ENCODE peak calls at places on chromosomes 11 and 22, in six cellular contexts. R is mesendoderm, Z is H1, F is IMR-90, M is mesenchymal stem cell, C is H9. O is an unnamed sample.

GRCh38 chr11:40328890-40329617 is 1130.4 kb downstream of the LRRC4C start:
- DNase-seq in R (peak; percentile 85), Z (no peak), F (peak; percentile 100), M (peak; percentile 100), C (no peak), O (no peak)

GRCh38 chr22:23187871-23188700 is 7.8 kb downstream of the BCR start:
- DNase-seq in R (no peak), Z (no peak), F (peak; percentile 23), M (no peak), C (no peak), O (no peak)

GRCh38 chr11:122954455-122954854 is 27.2 kb downstream of the BSX start:
- DNase-seq in R (no peak), Z (no peak), F (no peak), M (peak; percentile 8), C (no peak), O (no peak)

GRCh38 chr11:86456075-86456939 is 81.6 kb downstream of the CCDC81 start:
- DNase-seq in R (peak; percentile 91), Z (peak; percentile 75), F (peak; percentile 80), M (peak; percentile 83), C (peak; percentile 87), O (peak; percentile 88)

GRCh38 chr11:84819128-84819527 is 808.0 kb downstream of the DLG2 start:
- DNase-seq in R (no peak), Z (no peak), F (no peak), M (peak; percentile 2), C (no peak), O (no peak)

GRCh38 chr22:47198801-47199251 is 436.4 kb downstream of the TBC1D22A start:
- DNase-seq in R (no peak), Z (no peak), F (no peak), M (no peak), C (no peak), O (no peak)

GRCh38 chr22:44965171-44965570 is 44.6 kb downstream of the PHF21B start:
- DNase-seq in R (no peak), Z (no peak), F (no peak), M (no peak), C (no peak), O (no peak)

GRCh38 chr11:86548278-86548917 is 124.0 kb downstream of the ME3 start:
- DNase-seq in R (no peak), Z (no peak), F (peak; percentile 80), M (peak; percentile 28), C (no peak), O (no peak)

GRCh38 chr11:19498986-19499669 is 213.5 kb upstream of the NAV2 start:
- DNase-seq in R (peak; percentile 14), Z (no peak), F (peak; percentile 58), M (peak; percentile 19), C (no peak), O (no peak)

GRCh38 chr22:47696776-47697175 is 934.3 kb downstream of the TBC1D22A start:
- DNase-seq in R (no peak), Z (no peak), F (no peak), M (no peak), C (no peak), O (no peak)

GRCh38 chr11:14567064-14567651 is 47.0 kb upstream of the PSMA1 start:
- DNase-seq in R (no peak), Z (no peak), F (no peak), M (no peak), C (no peak), O (no peak)

GRCh38 chr11:11148104-11148509 is 204.9 kb downstream of the CSNK2A3 start:
- DNase-seq in R (peak; percentile 99), Z (peak; percentile 73), F (peak; percentile 74), M (peak; percentile 76), C (peak; percentile 88), O (no peak)

GRCh38 chr22:37804886-37805857 is 2.6 kb upstream of the GCAT start:
- DNase-seq in R (peak; percentile 88), Z (no peak), F (peak; percentile 70), M (peak; percentile 81), C (peak; percentile 91), O (no peak)

GRCh38 chr11:113114452-113115027 is 153.3 kb downstream of the NCAM1 start:
- DNase-seq in R (peak; percentile 63), Z (peak; percentile 13), F (peak; percentile 8), M (peak; percentile 60), C (peak; percentile 62), O (peak; percentile 20)

GRCh38 chr11:48013269-48013901 is 33.0 kb downstream of the PTPRJ start:
- DNase-seq in R (no peak), Z (no peak), F (peak; percentile 65), M (peak; percentile 62), C (no peak), O (no peak)

GRCh38 chr11:14764899-14765527 is 121.4 kb downstream of the PDE3B start:
- DNase-seq in R (no peak), Z (no peak), F (peak; percentile 3), M (peak; percentile 52), C (no peak), O (no peak)

GRCh38 chr11:112498701-112499100 is 238.0 kb upstream of the PLET1 start:
- DNase-seq in R (no peak), Z (no peak), F (no peak), M (no peak), C (no peak), O (no peak)

GRCh38 chr11:126603486-126603885 is 248.0 kb downstream of the ST3GAL4 start:
- DNase-seq in R (no peak), Z (no peak), F (no peak), M (no peak), C (no peak), O (no peak)

GRCh38 chr11:3879216-3879966 is 23.9 kb downstream of the STIM1 start:
- DNase-seq in R (no peak), Z (no peak), F (no peak), M (no peak), C (no peak), O (no peak)

GRCh38 chr11:76233936-76234703 is 27.8 kb upstream of the WNT11 start:
- DNase-seq in R (no peak), Z (no peak), F (no peak), M (peak; percentile 26), C (peak; percentile 50), O (no peak)

GRCh38 chr22:38071421-38072321 is 12.3 kb downstream of the SLC16A8 start:
- DNase-seq in R (no peak), Z (no peak), F (no peak), M (no peak), C (no peak), O (no peak)

GRCh38 chr22:31284241-31284745 is 8.0 kb downstream of the PIK3IP1 start:
- DNase-seq in R (no peak), Z (no peak), F (no peak), M (no peak), C (no peak), O (no peak)

GRCh38 chr22:31279821-31280496 is 12.3 kb downstream of the PIK3IP1 start:
- DNase-seq in R (no peak), Z (no peak), F (no peak), M (no peak), C (no peak), O (no peak)

GRCh38 chr22:31281733-31282132 is 10.6 kb downstream of the PIK3IP1 start:
- DNase-seq in R (no peak), Z (no peak), F (no peak), M (no peak), C (no peak), O (no peak)

GRCh38 chr22:31284756-31285155 is 7.5 kb downstream of the PIK3IP1 start:
- DNase-seq in R (no peak), Z (no peak), F (no peak), M (no peak), C (no peak), O (no peak)

DNA sequence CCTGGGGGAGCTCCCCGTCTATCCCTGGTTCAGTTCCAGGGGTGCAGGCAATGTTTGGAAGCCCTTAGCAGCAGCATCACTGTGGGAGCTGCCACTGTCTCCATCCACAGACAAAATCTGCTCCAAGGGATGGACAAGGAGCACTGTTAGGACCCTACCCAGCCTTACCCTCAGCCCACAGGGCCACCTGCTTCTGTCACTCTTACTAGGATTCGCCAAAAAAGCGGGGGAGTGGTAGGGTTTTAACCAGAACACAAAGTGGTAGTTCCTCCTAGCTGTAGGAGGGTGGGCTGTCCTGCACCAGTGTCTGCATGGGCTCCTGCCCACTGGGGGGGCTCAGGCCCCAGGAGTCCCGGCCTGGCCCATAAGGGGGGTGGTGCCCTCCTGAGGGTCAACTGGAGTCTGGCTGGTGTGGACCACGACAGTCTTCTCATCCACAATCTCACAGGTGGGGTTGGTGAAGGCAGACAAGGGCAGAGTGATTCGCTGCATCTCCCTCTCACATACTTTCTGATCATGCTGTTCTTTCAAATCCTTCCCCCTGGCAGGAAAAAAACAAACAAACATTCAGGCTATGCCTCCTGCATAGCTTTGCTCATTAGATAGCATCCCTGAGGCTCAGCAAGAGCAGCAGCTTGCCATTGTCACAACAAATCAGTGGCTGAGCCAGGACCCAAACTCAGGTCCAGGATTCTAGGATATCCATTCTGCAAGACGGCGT is 9.4 kb downstream of the PIK3IP1 start:
- DNase-seq in R (no peak), Z (no peak), F (no peak), M (no peak), C (no peak), O (no peak)
- H4K8ac ChIP-seq in R (no peak overlapping the region), Z (no peak overlapping the region), F (no peak overlapping the region), M (no peak overlapping the region), C (no peak overlapping the region), O (no peak overlapping the region)

GRCh38 chr11:65960824-65961266 is 689 bp upstream of the SART1 start:
- DNase-seq in R (no peak), Z (no peak), F (no peak), M (no peak), C (no peak), O (no peak)
- H4K8ac ChIP-seq in R (peak overlapping the region; percentile 95), Z (peak overlapping the region; percentile 96), F (peak overlapping the region; percentile 100), M (peak overlapping the region; percentile 69), C (no peak overlapping the region), O (no peak overlapping the region)

DNA sequence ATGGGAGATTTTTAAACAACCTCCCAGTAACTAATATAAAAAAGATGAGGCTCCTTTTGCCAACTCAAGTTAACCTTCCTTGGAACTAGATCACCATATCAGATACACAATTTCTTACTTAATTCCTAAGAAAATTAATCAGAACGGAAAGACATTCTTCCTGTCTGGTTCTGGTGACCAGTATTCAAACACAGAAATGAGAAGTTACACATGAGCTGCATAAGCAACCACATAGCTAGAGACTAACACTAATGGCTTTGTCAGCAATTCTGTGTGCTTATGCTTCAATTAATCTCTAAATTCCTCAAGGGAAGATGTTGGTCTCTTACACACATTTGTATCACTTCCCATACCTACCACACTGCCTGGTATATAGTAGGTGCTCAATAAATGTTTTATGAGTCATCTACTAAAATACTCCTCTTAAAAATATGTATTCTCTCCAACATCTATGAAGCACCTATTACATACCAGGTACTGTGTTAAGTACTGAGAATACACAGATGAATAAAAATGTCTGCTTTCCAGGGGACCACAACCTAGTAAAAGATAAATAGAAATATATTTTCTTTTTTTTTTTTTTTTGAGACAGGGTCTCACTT is 54.5 kb downstream of the GAB2 start:
- DNase-seq in R (no peak), Z (no peak), F (no peak), M (no peak), C (no peak), O (no peak)
- H4K8ac ChIP-seq in R (no peak overlapping the region), Z (no peak overlapping the region), F (no peak overlapping the region), M (no peak overlapping the region), C (no peak overlapping the region), O (no peak overlapping the region)

GRCh38 chr22:20546541-20546950 is 39.1 kb downstream of the MED15 start:
- DNase-seq in R (no peak), Z (no peak), F (no peak), M (no peak), C (no peak), O (no peak)
- H4K8ac ChIP-seq in R (no peak overlapping the region), Z (no peak overlapping the region), F (no peak overlapping the region), M (no peak overlapping the region), C (no peak overlapping the region), O (no peak overlapping the region)